ENCODE peak calls at places on chromosomes 16 and 17, in seven cellular contexts. Q is mammary epithelial cell, F is tibial artery, E is RWPE1, U is WTC11, N is choroid plexus epithelial cell, X is B cell. K is an unnamed sample.

GRCh38 chr17:49496183-49496865 is 1.2 kb downstream of the NGFR start:
- DNase-seq in Q (peak), F (peak), E (peak), U (peak), N (peak), X (peak), K (peak)

GRCh38 chr17:74892013-74892841 is 1.2 kb downstream of the FADS6 start:
- DNase-seq in Q (no peak), F (no peak), E (no peak), U (no peak), N (no peak), X (no peak), K (no peak)

GRCh38 chr17:74631468-74632195 is 8.1 kb upstream of the CD300E start:
- DNase-seq in Q (no peak), F (peak), E (no peak), U (no peak), N (peak), X (peak), K (no peak)

GRCh38 chr17:4536742-4537411 is 18.3 kb downstream of the MYBBP1A start:
- DNase-seq in Q (no peak), F (peak), E (no peak), U (no peak), N (no peak), X (no peak), K (no peak)

GRCh38 chr17:50144845-50145531 is 5.5 kb downstream of the PPP1R9B start:
- DNase-seq in Q (no peak), F (no peak), E (no peak), U (no peak), N (no peak), X (no peak), K (peak)

GRCh38 chr16:21656795-21657768 is 4.7 kb upstream of the IGSF6 start:
- DNase-seq in Q (peak), F (no peak), E (peak), U (no peak), N (peak), X (peak), K (peak)

GRCh38 chr16:83253526-83253925 is 554.3 kb upstream of the HSBP1 start:
- DNase-seq in Q (peak), F (no peak), E (no peak), U (no peak), N (no peak), X (no peak), K (no peak)

GRCh38 chr17:21275047-21275578 is 9.4 kb upstream of the MAP2K3 start:
- DNase-seq in Q (no peak), F (no peak), E (no peak), U (no peak), N (no peak), X (no peak), K (peak)

GRCh38 chr17:17495448-17496188 is 577 bp downstream of the RASD1 start:
- DNase-seq in Q (no peak), F (peak), E (no peak), U (peak), N (peak), X (peak), K (peak)

GRCh38 chr16:4700997-4701743 is 7.8 kb downstream of the NUDT16L1 start:
- DNase-seq in Q (no peak), F (no peak), E (no peak), U (no peak), N (no peak), X (no peak), K (no peak)

GRCh38 chr17:78411241-78411855 is 32.9 kb downstream of the PGS1 start:
- DNase-seq in Q (no peak), F (no peak), E (no peak), U (no peak), N (no peak), X (no peak), K (no peak)

GRCh38 chr16:87210949-87211348 is 106.2 kb downstream of the C16orf95 start:
- DNase-seq in Q (peak), F (no peak), E (no peak), U (no peak), N (peak), X (no peak), K (no peak)

GRCh38 chr17:72123496-72123963 is 2.7 kb downstream of the SOX9 start:
- DNase-seq in Q (peak), F (no peak), E (no peak), U (peak), N (no peak), X (no peak), K (no peak)

GRCh38 chr17:6457688-6458190 is 13.5 kb downstream of the PIMREG start:
- DNase-seq in Q (no peak), F (no peak), E (no peak), U (no peak), N (no peak), X (no peak), K (no peak)

GRCh38 chr17:42674755-42675347 is 1.9 kb downstream of the PLEKHH3 start:
- DNase-seq in Q (no peak), F (no peak), E (no peak), U (peak), N (no peak), X (peak), K (no peak)

GRCh38 chr16:88478889-88479794 is 26.1 kb downstream of the ZFPM1 start:
- DNase-seq in Q (no peak), F (no peak), E (no peak), U (no peak), N (no peak), X (no peak), K (peak)

GRCh38 chr17:1011760-1012735 is 15.1 kb downstream of the TIMM22 start:
- DNase-seq in Q (no peak), F (no peak), E (no peak), U (no peak), N (no peak), X (no peak), K (no peak)

GRCh38 chr17:20896153-20896649 is 146.6 kb downstream of the USP22 start:
- DNase-seq in Q (peak), F (no peak), E (no peak), U (no peak), N (peak), X (peak), K (peak)

GRCh38 chr17:67514998-67515397 is 137.9 kb downstream of the PITPNC1 start:
- DNase-seq in Q (no peak), F (no peak), E (no peak), U (no peak), N (no peak), X (no peak), K (no peak)

GRCh38 chr17:79050591-79050990 is 24.0 kb upstream of the ENGASE start:
- DNase-seq in Q (no peak), F (no peak), E (no peak), U (no peak), N (no peak), X (no peak), K (no peak)

GRCh38 chr17:22270381-22270780 is 578.1 kb downstream of the KCNJ18 start:
- DNase-seq in Q (no peak), F (no peak), E (no peak), U (no peak), N (no peak), X (no peak), K (no peak)

GRCh38 chr16:28157768-28158535 is 53.8 kb downstream of the XPO6 start:
- DNase-seq in Q (no peak), F (no peak), E (no peak), U (no peak), N (peak), X (no peak), K (no peak)

GRCh38 chr16:1125471-1125870 is 27.4 kb upstream of the CACNA1H start:
- DNase-seq in Q (no peak), F (no peak), E (peak), U (no peak), N (peak), X (no peak), K (peak)

GRCh38 chr17:30236807-30237206 is 1.3 kb upstream of the SLC6A4 start:
- DNase-seq in Q (peak), F (peak), E (peak), U (peak), N (peak), X (peak), K (peak)

GRCh38 chr16:68473358-68474064 is 25.2 kb upstream of the SMPD3 start:
- DNase-seq in Q (no peak), F (no peak), E (no peak), U (no peak), N (no peak), X (no peak), K (no peak)

GRCh38 chr17:33451221-33451620 is 158.1 kb upstream of the ASIC2 start:
- DNase-seq in Q (no peak), F (no peak), E (peak), U (no peak), N (peak), X (no peak), K (no peak)

GRCh38 chr17:78040561-78041400 is 82.3 kb downstream of the TNRC6C start:
- DNase-seq in Q (peak), F (peak), E (peak), U (no peak), N (no peak), X (peak), K (peak)

GRCh38 chr17:45813051-45813731 is 29.1 kb downstream of the CRHR1 start:
- DNase-seq in Q (no peak), F (no peak), E (no peak), U (peak), N (peak), X (no peak), K (no peak)

GRCh38 chr17:9628509-9628908 is 16.8 kb upstream of the USP43 start:
- DNase-seq in Q (peak), F (no peak), E (peak), U (no peak), N (no peak), X (no peak), K (no peak)

GRCh38 chr16:19704321-19705130 is 13.5 kb downstream of the KNOP1 start:
- DNase-seq in Q (peak), F (no peak), E (peak), U (no peak), N (peak), X (no peak), K (no peak)

GRCh38 chr17:74414510-74414909 is 17.4 kb upstream of the GPRC5C start:
- DNase-seq in Q (no peak), F (no peak), E (no peak), U (no peak), N (no peak), X (no peak), K (no peak)

GRCh38 chr16:16095646-16096045 is 127.6 kb downstream of the ABCC6 start:
- DNase-seq in Q (no peak), F (no peak), E (no peak), U (no peak), N (peak), X (no peak), K (no peak)

DNA sequence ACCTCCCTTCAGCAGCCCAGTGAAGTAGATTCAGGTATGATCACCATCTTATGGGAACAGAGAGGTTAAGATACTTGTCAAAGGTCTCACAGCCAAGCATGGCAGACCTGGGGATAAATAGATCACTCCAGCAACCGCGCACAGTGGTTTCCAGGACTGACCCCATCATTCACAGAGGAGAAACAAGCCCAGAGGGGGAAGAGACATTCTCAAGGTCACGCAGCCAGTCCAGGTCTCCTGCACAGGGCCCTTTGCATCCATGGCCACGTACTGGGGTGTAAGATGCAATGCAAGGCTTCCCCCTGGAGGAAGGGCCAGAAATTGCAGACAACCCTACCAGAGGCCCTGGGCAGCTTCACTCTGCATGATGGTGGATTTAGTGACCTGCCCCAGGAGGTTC is 19.9 kb downstream of the TLE7 start:
- DNase-seq in Q (peak), F (no peak), E (peak), U (peak), N (peak), X (peak), K (peak)
- TF ChIP-seq CTCF in Q (peak), F (no peak), E (no peak), U (peak), N (peak), X (peak), K (peak)

DNA sequence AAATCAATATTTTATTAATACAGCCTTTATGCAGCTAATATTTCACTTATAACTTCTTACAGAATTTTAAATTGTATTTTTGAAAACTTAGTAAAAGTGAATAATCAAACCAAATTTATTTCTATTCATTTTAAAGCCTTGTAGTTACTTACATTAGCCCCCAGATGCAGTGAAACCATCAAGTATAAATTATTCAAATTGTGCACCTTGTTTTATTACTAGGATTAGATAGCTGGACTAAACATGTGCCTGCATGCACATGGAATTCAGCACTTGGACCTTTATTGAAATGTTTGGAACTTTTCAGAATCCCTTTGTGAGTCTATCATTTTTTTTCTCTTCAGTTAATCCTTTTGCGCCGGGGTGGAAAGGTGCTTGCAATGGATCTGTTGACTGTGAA is 4.7 kb downstream of the ZPBP2 start:
- DNase-seq in Q (peak), F (no peak), E (peak), U (no peak), N (no peak), X (no peak), K (no peak)
- TF ChIP-seq CTCF in Q (peak), F (peak), E (peak), U (no peak), N (no peak), X (peak), K (no peak)

GRCh38 chr16:54965464-54965863 is 34.8 kb downstream of the IRX5 start:
- DNase-seq in Q (no peak), F (no peak), E (no peak), U (no peak), N (no peak), X (no peak), K (no peak)
- TF ChIP-seq CTCF in Q (no peak), F (no peak), E (no peak), U (no peak), N (no peak), X (no peak), K (no peak)

DNA sequence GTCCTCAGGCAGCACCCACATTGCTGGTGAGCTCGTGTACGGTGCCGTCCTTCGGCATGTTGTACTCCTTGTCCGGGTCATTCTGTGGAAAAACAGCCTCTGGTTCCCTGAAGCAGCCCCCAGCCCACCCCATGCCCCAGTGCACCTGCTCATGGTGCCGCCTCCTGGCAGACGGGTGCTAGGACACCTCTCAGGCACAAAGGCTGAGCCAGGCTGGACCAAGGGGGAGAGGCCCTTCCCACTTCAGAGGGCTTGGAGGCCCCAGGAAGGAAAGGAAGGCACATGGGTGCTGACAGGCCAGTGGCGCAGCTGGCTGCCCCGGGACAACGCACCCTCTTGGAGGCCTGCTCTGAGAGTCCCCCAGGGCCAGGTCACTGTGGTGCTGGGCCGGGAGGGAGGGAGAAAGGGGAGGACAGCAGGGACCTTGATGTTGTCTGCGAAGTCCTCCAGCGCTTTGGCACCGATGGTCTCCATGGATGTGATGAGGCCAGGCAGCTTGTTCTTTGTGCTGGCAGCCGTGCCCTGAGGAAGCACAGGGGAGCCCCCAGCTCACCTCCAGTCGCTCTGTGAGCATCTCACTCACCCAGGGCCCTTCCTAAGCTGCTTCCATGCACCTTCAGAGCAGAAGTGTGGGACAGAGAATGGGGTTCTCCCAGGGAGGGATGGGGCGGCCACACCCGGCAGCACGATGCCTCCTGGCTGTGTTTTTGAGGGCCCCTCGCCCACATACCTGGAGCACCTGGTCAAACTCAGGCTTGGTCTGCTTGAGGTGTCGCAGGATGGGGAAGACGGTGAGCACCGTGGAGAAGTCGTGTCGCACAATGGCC is 9.3 kb downstream of the ZACN start:
- DNase-seq in Q (no peak), F (no peak), E (no peak), U (peak), N (no peak), X (no peak), K (no peak)
- TF ChIP-seq CTCF in Q (no peak), F (no peak), E (no peak), U (peak), N (no peak), X (no peak), K (no peak)

GRCh38 chr16:2858245-2859025 is 465 bp upstream of the PRSS22 start:
- DNase-seq in Q (peak), F (no peak), E (peak), U (peak), N (no peak), X (no peak), K (no peak)
- TF ChIP-seq CTCF in Q (no peak), F (no peak), E (no peak), U (no peak), N (no peak), X (no peak), K (no peak)

GRCh38 chr17:81222906-81223757 is at the start of gene CEP131:
- DNase-seq in Q (peak), F (peak), E (peak), U (peak), N (peak), X (peak), K (peak)
- TF ChIP-seq CTCF in Q (no peak), F (no peak), E (no peak), U (no peak), N (no peak), X (no peak), K (no peak)

GRCh38 chr16:51524555-51525373 is 373.7 kb upstream of the SALL1 start:
- DNase-seq in Q (peak), F (no peak), E (peak), U (no peak), N (peak), X (no peak), K (no peak)
- TF ChIP-seq CTCF in Q (no peak), F (no peak), E (no peak), U (no peak), N (peak), X (no peak), K (no peak)

DNA sequence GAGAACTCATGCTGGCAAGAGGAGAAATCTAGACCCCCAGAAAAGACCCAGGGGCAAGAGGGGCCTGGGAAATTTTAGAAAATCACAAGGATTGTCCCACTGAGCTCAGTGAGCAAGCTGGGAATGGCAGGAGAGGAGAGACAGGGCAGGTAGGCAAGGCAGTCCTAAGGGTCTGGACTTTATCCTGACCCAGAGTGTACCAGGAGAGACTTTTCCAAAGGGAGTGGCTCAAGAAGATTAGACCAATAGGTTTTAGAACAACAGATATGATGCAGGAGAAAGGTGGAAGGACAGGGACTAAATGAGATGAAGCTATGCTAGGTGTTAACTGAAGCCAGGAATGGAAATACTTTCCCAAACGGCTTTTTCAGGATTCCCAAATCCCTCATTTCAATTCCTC is 71.0 kb downstream of the TMEM132E start:
- DNase-seq in Q (no peak), F (no peak), E (no peak), U (no peak), N (no peak), X (no peak), K (no peak)
- TF ChIP-seq CTCF in Q (no peak), F (no peak), E (no peak), U (no peak), N (no peak), X (no peak), K (no peak)

GRCh38 chr16:64362193-64362592 is 759.7 kb downstream of the CDH11 start:
- DNase-seq in Q (peak), F (no peak), E (no peak), U (no peak), N (peak), X (no peak), K (no peak)
- TF ChIP-seq CTCF in Q (no peak), F (no peak), E (no peak), U (no peak), N (no peak), X (no peak), K (no peak)

GRCh38 chr17:44502598-44503079 is 567 bp downstream of the GPATCH8 start:
- DNase-seq in Q (peak), F (peak), E (peak), U (no peak), N (peak), X (no peak), K (no peak)
- TF ChIP-seq CTCF in Q (no peak), F (no peak), E (no peak), U (no peak), N (no peak), X (no peak), K (no peak)